ENCODE peak calls at places on chromosome 9, in ten cellular contexts. I, K, U, G, P, R, B, M, Q and D are unnamed samples.

GRCh38 chr9:7185612-7186011 is 427.8 kb downstream of the KDM4C start:
- DNase-seq in I (peak; percentile 52), K (peak; percentile 85), U (peak; percentile 87), G (no peak), P (peak; percentile 90), R (peak; percentile 41), B (no peak), M (no peak), Q (no peak), D (peak; percentile 94)

GRCh38 chr9:110116543-110116885 is 91.4 kb downstream of the C9orf152 start:
- DNase-seq in I (no peak), K (peak; percentile 73), U (peak; percentile 91), G (no peak), P (peak; percentile 90), R (peak; percentile 92), B (no peak), M (no peak), Q (no peak), D (peak; percentile 85)

GRCh38 chr9:134928796-134929559 is 11.3 kb upstream of the FCN1 start:
- DNase-seq in I (no peak), K (no peak), U (no peak), G (no peak), P (no peak), R (no peak), B (no peak), M (no peak), Q (no peak), D (no peak)

GRCh38 chr9:88373018-88373417 is 15.2 kb upstream of the SPIN1 start:
- DNase-seq in I (no peak), K (peak; percentile 22), U (no peak), G (no peak), P (no peak), R (no peak), B (no peak), M (no peak), Q (no peak), D (no peak)

GRCh38 chr9:22079873-22080341 is 70.8 kb upstream of the CDKN2B start:
- DNase-seq in I (no peak), K (no peak), U (no peak), G (no peak), P (peak; percentile 97), R (no peak), B (no peak), M (no peak), Q (peak; percentile 0), D (peak; percentile 83)

GRCh38 chr9:127968717-127969383 is 11.9 kb downstream of the EEIG1 start:
- DNase-seq in I (no peak), K (peak; percentile 93), U (peak; percentile 76), G (peak; percentile 80), P (peak; percentile 92), R (peak; percentile 87), B (no peak), M (no peak), Q (no peak), D (peak; percentile 87)

GRCh38 chr9:136181784-136182421 is 23.0 kb downstream of the LHX3 start:
- DNase-seq in I (no peak), K (no peak), U (no peak), G (no peak), P (no peak), R (no peak), B (no peak), M (no peak), Q (no peak), D (no peak)

GRCh38 chr9:96320749-96321280 is 18.8 kb upstream of the HSD17B3 start:
- DNase-seq in I (no peak), K (no peak), U (no peak), G (no peak), P (no peak), R (no peak), B (no peak), M (no peak), Q (no peak), D (no peak)

GRCh38 chr9:74555015-74555414 is 57.9 kb downstream of the RORB start:
- DNase-seq in I (no peak), K (no peak), U (no peak), G (no peak), P (no peak), R (no peak), B (no peak), M (no peak), Q (no peak), D (no peak)

GRCh38 chr9:3768286-3768685 is 242.5 kb upstream of the RFX3 start:
- DNase-seq in I (no peak), K (no peak), U (no peak), G (no peak), P (peak; percentile 67), R (no peak), B (no peak), M (no peak), Q (no peak), D (peak; percentile 28)

GRCh38 chr9:90855208-90856000 is 53.8 kb downstream of the SYK start:
- DNase-seq in I (no peak), K (no peak), U (no peak), G (no peak), P (no peak), R (no peak), B (no peak), M (no peak), Q (no peak), D (no peak)

GRCh38 chr9:114850871-114851270 is 45.0 kb upstream of the TNFSF15 start:
- DNase-seq in I (no peak), K (no peak), U (no peak), G (no peak), P (no peak), R (no peak), B (no peak), M (no peak), Q (no peak), D (peak; percentile 29)

GRCh38 chr9:26856413-26857032 is 36.1 kb downstream of the CAAP1 start:
- DNase-seq in I (no peak), K (peak; percentile 76), U (peak; percentile 51), G (peak; percentile 60), P (peak; percentile 72), R (peak; percentile 32), B (peak; percentile 28), M (peak; percentile 19), Q (no peak), D (peak; percentile 15)

GRCh38 chr9:77743381-77743780 is 95.3 kb upstream of the GNA14 start:
- DNase-seq in I (no peak), K (no peak), U (no peak), G (no peak), P (peak; percentile 84), R (no peak), B (no peak), M (no peak), Q (no peak), D (peak; percentile 81)

GRCh38 chr9:18261143-18261542 is 212.8 kb upstream of the ADAMTSL1 start:
- DNase-seq in I (no peak), K (no peak), U (no peak), G (no peak), P (peak; percentile 28), R (no peak), B (no peak), M (no peak), Q (no peak), D (no peak)

GRCh38 chr9:136438548-136438908 is 1.1 kb downstream of the INPP5E start:
- DNase-seq in I (no peak), K (no peak), U (no peak), G (no peak), P (peak; percentile 13), R (no peak), B (no peak), M (no peak), Q (no peak), D (no peak)

GRCh38 chr9:71145179-71145578 is 23.8 kb upstream of the TRPM3 start:
- DNase-seq in I (peak; percentile 98), K (no peak), U (peak; percentile 3), G (no peak), P (peak; percentile 32), R (no peak), B (no peak), M (no peak), Q (no peak), D (no peak)

GRCh38 chr9:34869390-34869789 is 88.7 kb upstream of the PHF24 start:
- DNase-seq in I (no peak), K (no peak), U (peak; percentile 16), G (no peak), P (peak; percentile 40), R (no peak), B (no peak), M (peak; percentile 6), Q (no peak), D (no peak)

GRCh38 chr9:71285191-71285656 is 163.8 kb upstream of the TRPM3 start:
- DNase-seq in I (peak; percentile 7), K (peak; percentile 71), U (peak; percentile 67), G (peak; percentile 72), P (peak; percentile 77), R (peak; percentile 54), B (peak; percentile 57), M (peak; percentile 69), Q (no peak), D (peak; percentile 35)

GRCh38 chr9:131330814-131331600 is 41.5 kb downstream of the PLPP7 start:
- DNase-seq in I (peak; percentile 96), K (no peak), U (no peak), G (no peak), P (no peak), R (no peak), B (no peak), M (no peak), Q (no peak), D (no peak)

GRCh38 chr9:95793924-95794828 is 81.3 kb upstream of the ERCC6L2 start:
- DNase-seq in I (peak; percentile 89), K (peak; percentile 98), U (peak; percentile 85), G (no peak), P (peak; percentile 98), R (peak; percentile 34), B (no peak), M (no peak), Q (no peak), D (peak; percentile 97)

GRCh38 chr9:124087226-124087625 is 75.7 kb downstream of the LHX2 start:
- DNase-seq in I (no peak), K (no peak), U (no peak), G (no peak), P (no peak), R (no peak), B (no peak), M (no peak), Q (no peak), D (no peak)

GRCh38 chr9:131487001-131487400 is 15.7 kb upstream of the POMT1 start:
- DNase-seq in I (no peak), K (no peak), U (no peak), G (no peak), P (no peak), R (no peak), B (no peak), M (no peak), Q (no peak), D (no peak)

GRCh38 chr9:37290881-37291485 is 131.5 kb upstream of the GRHPR start:
- DNase-seq in I (no peak), K (peak; percentile 64), U (peak; percentile 28), G (no peak), P (peak; percentile 91), R (peak; percentile 77), B (no peak), M (no peak), Q (no peak), D (peak; percentile 72)

GRCh38 chr9:118529210-118529609 is 825.0 kb downstream of the TLR4 start:
- DNase-seq in I (peak; percentile 90), K (peak; percentile 71), U (peak; percentile 75), G (no peak), P (peak; percentile 32), R (no peak), B (no peak), M (no peak), Q (no peak), D (peak; percentile 39)

GRCh38 chr9:108412755-108413154 is 443.0 kb downstream of the ACTL7B start:
- DNase-seq in I (no peak), K (peak; percentile 5), U (no peak), G (no peak), P (no peak), R (no peak), B (no peak), M (no peak), Q (no peak), D (no peak)

GRCh38 chr9:90810686-90811085 is 9.1 kb downstream of the SYK start:
- DNase-seq in I (no peak), K (no peak), U (no peak), G (no peak), P (no peak), R (no peak), B (no peak), M (no peak), Q (no peak), D (no peak)